ENCODE peak calls at places on chromosomes 7 and 10, in eight cellular contexts. K is left lung, W is fibroblast of lung, N is mesothelial cell of epicardium, D is OCI-LY7, H is WTC11, X is hepatocyte, M is nephron progenitor cell. Y is an unnamed sample.
A peak's percentile ranks its signal among the peaks of the same experiment; 100 is the strongest.

GRCh38 chr7:146654048-146654447 is 537.4 kb downstream of the CNTNAP2 start:
- DNase-seq in X (no peak), M (peak; percentile 14), W (no peak), H (no peak), K (no peak), D (no peak), N (no peak), Y (no peak)

GRCh38 chr7:1813394-1814088 is 143.5 kb downstream of the ELFN1 start:
- DNase-seq in H (no peak), M (no peak), K (no peak), X (no peak), W (no peak), D (no peak), N (peak; percentile 31), Y (no peak)

GRCh38 chr7:41699532-41699931 is 3.4 kb downstream of the INHBA start:
- DNase-seq in X (no peak), H (peak; percentile 33), M (peak; percentile 31), N (no peak), K (peak; percentile 74), W (no peak), D (no peak), Y (no peak)

GRCh38 chr10:51074238-51075028 is at the start of gene PRKG1:
- DNase-seq in D (no peak), M (peak; percentile 86), X (peak; percentile 77), W (peak; percentile 84), K (peak; percentile 89), N (peak; percentile 84), H (peak; percentile 81), Y (peak; percentile 39)

GRCh38 chr7:47968852-47969774 is 10.3 kb downstream of the HUS1 start:
- DNase-seq in D (peak; percentile 66), M (peak; percentile 89), X (peak; percentile 79), H (peak; percentile 86), K (no peak), N (peak; percentile 82), W (peak; percentile 75), Y (peak; percentile 58)

GRCh38 chr7:158812684-158813083 is 16.6 kb downstream of the ESYT2 start:
- DNase-seq in M (no peak), K (no peak), D (no peak), X (no peak), H (no peak), N (no peak), W (no peak), Y (no peak)

GRCh38 chr10:103640436-103641181 is 147.1 kb downstream of the NEURL1 start:
- DNase-seq in X (no peak), D (no peak), N (no peak), W (peak; percentile 43), M (no peak), K (no peak), H (no peak), Y (no peak)

GRCh38 chr7:28517206-28517605 is 104.9 kb downstream of the CREB5 start:
- DNase-seq in D (no peak), X (no peak), M (no peak), W (no peak), H (no peak), N (no peak), K (no peak), Y (no peak)

GRCh38 chr7:121235221-121235620 is 93.6 kb upstream of the WNT16 start:
- DNase-seq in N (no peak), W (no peak), X (no peak), M (no peak), H (no peak), K (no peak), D (no peak), Y (no peak)

GRCh38 chr7:104982773-104983619 is 31.0 kb upstream of the KMT2E start:
- DNase-seq in N (no peak), K (no peak), X (no peak), H (no peak), W (no peak), M (no peak), D (peak; percentile 52), Y (no peak)

GRCh38 chr10:116767235-116767634 is 24.9 kb upstream of the HSPA12A start:
- DNase-seq in W (peak; percentile 27), X (peak; percentile 33), D (no peak), M (peak; percentile 37), N (no peak), K (no peak), H (no peak), Y (no peak)

GRCh38 chr7:122412441-122412840 is 107.9 kb upstream of the FEZF1 start:
- DNase-seq in N (no peak), M (no peak), X (no peak), H (no peak), D (no peak), W (no peak), K (no peak), Y (no peak)

GRCh38 chr10:117444497-117445040 is 69.3 kb upstream of the PDZD8 start:
- DNase-seq in M (no peak), W (no peak), X (no peak), D (no peak), H (no peak), K (no peak), N (no peak), Y (no peak)

GRCh38 chr7:78576196-78576595 is 777.6 kb downstream of the PHTF2 start:
- DNase-seq in M (peak; percentile 4), N (no peak), W (no peak), K (no peak), H (no peak), D (no peak), X (no peak), Y (no peak)

GRCh38 chr10:11168423-11169100 is 150.9 kb downstream of the CELF2 start:
- DNase-seq in W (no peak), X (no peak), H (no peak), N (no peak), M (no peak), K (no peak), D (no peak), Y (no peak)

GRCh38 chr10:113104071-113104470 is 154.0 kb downstream of the TCF7L2 start:
- DNase-seq in K (no peak), M (no peak), D (no peak), W (no peak), X (no peak), N (no peak), H (no peak), Y (no peak)

GRCh38 chr7:156943091-156944041 is 6.1 kb upstream of the NOM1 start:
- DNase-seq in H (no peak), M (no peak), D (no peak), X (no peak), K (no peak), N (no peak), W (no peak), Y (no peak)

GRCh38 chr10:35219906-35220890 is 93.6 kb downstream of the CREM start:
- DNase-seq in W (no peak), N (no peak), D (no peak), K (no peak), M (no peak), X (peak; percentile 20), H (no peak), Y (no peak)

GRCh38 chr10:119441151-119441821 is 101.2 kb downstream of the RGS10 start:
- DNase-seq in W (peak; percentile 84), M (no peak), D (no peak), H (no peak), K (no peak), X (no peak), N (no peak), Y (no peak)

GRCh38 chr10:84008878-84009277 is 130.4 kb upstream of the GHITM start:
- DNase-seq in M (peak; percentile 47), D (peak; percentile 46), W (no peak), K (no peak), X (peak; percentile 42), H (peak; percentile 77), N (no peak), Y (no peak)

GRCh38 chr7:88214456-88214855 is 5.4 kb downstream of the SRI start:
- DNase-seq in H (no peak), M (no peak), N (no peak), X (no peak), D (no peak), K (no peak), W (no peak), Y (no peak)

GRCh38 chr7:117762055-117762454 is 111.2 kb downstream of the CTTNBP2 start:
- DNase-seq in D (no peak), N (no peak), M (no peak), X (no peak), H (no peak), K (no peak), W (no peak), Y (no peak)
- TF ChIP-seq CTCF in D (no peak), N (no peak), M (no peak), X (no peak), H (no peak), K (no peak), W (no peak), Y (no peak)

GRCh38 chr10:63595072-63595471 is 73.9 kb downstream of the REEP3 start:
- DNase-seq in K (no peak), D (no peak), M (no peak), X (no peak), N (no peak), H (no peak), W (peak; percentile 16), Y (no peak)
- TF ChIP-seq CTCF in K (no peak), D (no peak), M (no peak), X (no peak), N (no peak), H (no peak), W (no peak), Y (no peak)

DNA sequence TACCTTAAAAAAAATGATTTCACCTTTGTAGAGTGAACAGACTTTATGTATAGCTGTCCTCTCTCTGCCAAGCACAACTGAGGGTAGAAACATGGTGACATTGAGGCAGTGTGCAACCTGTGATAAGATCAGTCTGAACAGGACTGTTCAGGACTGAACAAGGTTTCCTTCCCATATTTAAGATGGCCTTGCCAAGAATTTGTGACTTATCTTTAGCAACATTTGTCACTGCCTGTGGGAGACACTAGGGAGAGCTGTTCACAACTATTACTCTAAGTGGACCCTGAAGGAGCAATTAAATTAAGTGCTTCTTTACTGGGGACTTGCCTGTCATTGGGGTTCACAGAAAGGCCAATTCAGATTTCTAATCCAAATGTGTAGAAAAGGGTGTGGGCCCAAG is 6.7 kb downstream of the OR13A1 start:
- DNase-seq in H (no peak), M (no peak), W (no peak), K (no peak), N (no peak), X (peak; percentile 8), D (peak; percentile 44), Y (no peak)
- TF ChIP-seq CTCF in H (no peak), M (peak; percentile 9), W (no peak), K (no peak), N (no peak), X (no peak), D (peak; percentile 60), Y (peak; percentile 9)

GRCh38 chr7:30019960-30020359 is 6.5 kb downstream of the FKBP14 start:
- DNase-seq in M (no peak), K (no peak), X (no peak), N (no peak), W (no peak), H (no peak), D (no peak), Y (no peak)

GRCh38 chr7:30020535-30020934 is 6.0 kb downstream of the FKBP14 start:
- DNase-seq in X (no peak), K (no peak), N (no peak), M (no peak), H (no peak), W (no peak), D (no peak), Y (no peak)

GRCh38 chr7:30022991-30023390 is 3.5 kb downstream of the FKBP14 start:
- DNase-seq in M (no peak), W (no peak), N (no peak), D (no peak), H (no peak), X (no peak), K (no peak), Y (no peak)

GRCh38 chr7:30023524-30023923 is 3.0 kb downstream of the FKBP14 start:
- DNase-seq in N (no peak), D (no peak), K (no peak), X (no peak), M (no peak), H (no peak), W (no peak), Y (no peak)

GRCh38 chr7:30019387-30019786 is 7.1 kb downstream of the FKBP14 start:
- DNase-seq in W (no peak), N (no peak), D (no peak), K (no peak), M (no peak), X (no peak), H (no peak), Y (no peak)
- TF ChIP-seq CTCF in W (peak; percentile 14), N (no peak), D (peak; percentile 61), K (no peak), M (no peak), X (peak; percentile 22), H (no peak), Y (no peak)